ENCODE peak calls at places on chromosomes 3 and 15, in five cellular contexts. B, D, Y, S and Z are unnamed samples.

GRCh38 chr3:34782876-34783275 is 856.4 kb upstream of the ARPP21 start:
- DNase-seq in S (no peak), D (no peak), B (no peak), Y (no peak), Z (no peak)

GRCh38 chr15:80509800-80510199 is 105.6 kb downstream of the ARNT2 start:
- DNase-seq in Y (no peak), B (no peak), S (no peak), D (no peak), Z (no peak)

GRCh38 chr3:194984624-194985023 is 286.3 kb downstream of the XXYLT1 start:
- DNase-seq in Y (no peak), B (no peak), S (no peak), D (no peak), Z (no peak)

GRCh38 chr3:179703816-179704215 is 51.0 kb downstream of the USP13 start:
- DNase-seq in Y (no peak), S (no peak), D (no peak), B (no peak), Z (no peak)

GRCh38 chr3:184448321-184449160 is 68.7 kb downstream of the CHRD start:
- DNase-seq in D (no peak), S (no peak), Y (no peak), B (peak; percentile 39), Z (peak; percentile 90)

GRCh38 chr3:44988073-44988472 is 12.0 kb downstream of the EXOSC7 start:
- DNase-seq in B (no peak), Y (no peak), S (no peak), D (no peak), Z (no peak)

GRCh38 chr15:78909160-78909695 is 35.6 kb downstream of the CTSH start:
- DNase-seq in Y (no peak), D (no peak), S (no peak), B (no peak), Z (no peak)

GRCh38 chr3:195028877-195029606 is 241.9 kb downstream of the XXYLT1 start:
- DNase-seq in D (peak; percentile 30), S (no peak), B (no peak), Y (no peak), Z (no peak)

GRCh38 chr3:127689266-127689860 is 16.6 kb downstream of the ABTB1 start:
- DNase-seq in D (no peak), S (no peak), Y (peak; percentile 64), B (no peak), Z (no peak)

GRCh38 chr3:105137911-105138310 is 228.8 kb upstream of the ALCAM start:
- DNase-seq in B (no peak), Y (no peak), S (no peak), D (no peak), Z (no peak)

GRCh38 chr15:63233667-63234419 is 43.6 kb upstream of the APH1B start:
- DNase-seq in S (no peak), Y (no peak), D (no peak), B (no peak), Z (no peak)

GRCh38 chr15:65300924-65301441 is 3.5 kb upstream of the RNU5B-1 start:
- DNase-seq in Y (peak; percentile 84), D (no peak), S (peak; percentile 75), B (no peak), Z (no peak)

GRCh38 chr3:96175500-96175899 is 638.9 kb upstream of the EPHA6 start:
- DNase-seq in B (no peak), Y (no peak), S (no peak), D (no peak), Z (no peak)

GRCh38 chr15:78617131-78617915 is 3.5 kb downstream of the CHRNA3 start:
- DNase-seq in Y (peak; percentile 33), D (no peak), B (no peak), S (no peak), Z (no peak)

GRCh38 chr3:161759444-161759843 is 262.8 kb downstream of the OTOL1 start:
- DNase-seq in Y (no peak), S (no peak), D (no peak), B (no peak), Z (no peak)

GRCh38 chr15:65362491-65362890 is 15.3 kb downstream of the IGDCC3 start:
- DNase-seq in Y (peak; percentile 41), S (no peak), D (no peak), B (no peak), Z (no peak)

GRCh38 chr15:63015618-63016017 is 26.9 kb upstream of the TPM1 start:
- DNase-seq in D (peak; percentile 22), Y (no peak), S (no peak), B (peak; percentile 18), Z (peak; percentile 27)

GRCh38 chr3:191133359-191133758 is 65.7 kb upstream of the OSTN start:
- DNase-seq in Y (no peak), S (no peak), D (no peak), B (no peak), Z (no peak)

GRCh38 chr3:18790384-18790783 is 357.9 kb upstream of the KCNH8 start:
- DNase-seq in S (no peak), Y (no peak), D (no peak), B (no peak), Z (no peak)
- H3K27ac ChIP-seq in S (no peak overlapping the region), Y (no peak overlapping the region), D (no peak overlapping the region), B (no peak overlapping the region), Z (no peak overlapping the region)

DNA sequence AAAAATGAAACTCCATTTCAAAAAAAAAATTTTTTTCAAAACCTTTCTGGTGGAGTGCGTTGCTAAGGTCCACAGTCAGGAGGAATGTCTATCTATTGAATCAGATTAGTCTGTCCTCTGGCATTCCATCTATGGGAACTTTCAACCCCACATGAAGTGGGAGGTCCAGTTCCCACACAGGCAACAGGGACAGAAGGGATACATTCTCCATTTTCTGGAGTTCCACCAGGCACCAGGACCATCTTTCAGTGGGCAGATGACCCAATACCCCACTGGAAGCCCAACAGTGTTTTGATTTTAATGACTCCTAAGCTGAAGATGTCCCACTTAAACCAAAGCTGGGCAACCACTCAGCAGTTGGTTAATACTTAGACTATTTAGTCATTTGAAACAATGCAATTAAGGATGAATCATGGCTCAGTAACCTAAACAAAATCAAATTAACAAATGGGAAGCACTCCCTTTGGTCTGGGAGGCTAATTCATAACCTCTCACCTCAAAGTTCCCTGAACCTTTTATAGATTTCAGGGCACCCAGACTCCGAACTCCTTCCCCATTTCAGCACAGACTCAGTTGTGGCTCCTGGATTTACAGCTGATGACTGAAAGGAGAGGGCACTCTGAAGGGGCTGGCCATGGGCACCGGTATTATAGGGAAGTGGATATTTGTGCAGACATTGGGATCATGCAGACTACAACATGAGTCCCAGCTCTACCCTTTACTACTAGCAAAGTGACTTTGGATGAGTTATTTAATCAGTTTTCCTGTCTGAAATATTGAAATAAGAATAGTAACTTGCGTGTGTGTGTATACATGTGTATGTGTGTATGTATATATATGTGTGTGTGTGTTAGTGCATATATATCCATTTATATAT is 264.3 kb upstream of the LRTM1 start:
- DNase-seq in Y (no peak), S (no peak), B (peak; percentile 76), D (no peak), Z (no peak)
- H3K27ac ChIP-seq in Y (no peak overlapping the region), S (no peak overlapping the region), B (peak overlapping the region; percentile 98), D (no peak overlapping the region), Z (no peak overlapping the region)

GRCh38 chr3:197749315-197749600 is 425 bp upstream of the FYTTD1 start:
- DNase-seq in S (peak; percentile 79), Y (no peak), B (no peak), D (no peak), Z (no peak)
- H3K27ac ChIP-seq in S (no peak overlapping the region), Y (peak overlapping the region; percentile 97), B (peak overlapping the region; percentile 75), D (peak overlapping the region; percentile 98), Z (peak overlapping the region; percentile 87)

DNA sequence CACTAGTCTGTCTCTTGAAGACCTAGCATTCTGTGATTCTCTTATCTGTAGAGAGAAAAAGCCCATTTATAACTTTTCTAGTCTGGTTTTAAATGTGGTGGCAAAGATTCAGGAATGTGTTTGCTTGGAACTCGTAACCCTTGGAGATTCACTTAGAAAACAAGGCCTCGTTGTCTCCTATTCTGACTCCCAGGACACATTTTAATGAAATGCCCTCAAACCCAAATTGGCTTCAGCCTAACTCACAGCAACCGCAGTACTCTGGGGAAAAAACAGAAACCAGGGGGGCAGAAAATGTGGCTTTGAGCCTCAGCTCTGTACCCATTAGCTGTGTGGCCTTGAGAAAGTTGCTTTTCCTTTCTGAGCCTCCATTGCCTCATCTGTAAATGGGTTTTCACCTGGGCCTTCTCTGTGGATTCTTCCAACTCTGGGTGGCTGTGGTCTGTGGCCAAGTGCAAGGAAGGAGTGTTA is 36.5 kb downstream of the RPLP1 start:
- DNase-seq in D (no peak), S (no peak), Y (no peak), B (no peak), Z (no peak)
- H3K27ac ChIP-seq in D (no peak overlapping the region), S (no peak overlapping the region), Y (no peak overlapping the region), B (no peak overlapping the region), Z (no peak overlapping the region)

DNA sequence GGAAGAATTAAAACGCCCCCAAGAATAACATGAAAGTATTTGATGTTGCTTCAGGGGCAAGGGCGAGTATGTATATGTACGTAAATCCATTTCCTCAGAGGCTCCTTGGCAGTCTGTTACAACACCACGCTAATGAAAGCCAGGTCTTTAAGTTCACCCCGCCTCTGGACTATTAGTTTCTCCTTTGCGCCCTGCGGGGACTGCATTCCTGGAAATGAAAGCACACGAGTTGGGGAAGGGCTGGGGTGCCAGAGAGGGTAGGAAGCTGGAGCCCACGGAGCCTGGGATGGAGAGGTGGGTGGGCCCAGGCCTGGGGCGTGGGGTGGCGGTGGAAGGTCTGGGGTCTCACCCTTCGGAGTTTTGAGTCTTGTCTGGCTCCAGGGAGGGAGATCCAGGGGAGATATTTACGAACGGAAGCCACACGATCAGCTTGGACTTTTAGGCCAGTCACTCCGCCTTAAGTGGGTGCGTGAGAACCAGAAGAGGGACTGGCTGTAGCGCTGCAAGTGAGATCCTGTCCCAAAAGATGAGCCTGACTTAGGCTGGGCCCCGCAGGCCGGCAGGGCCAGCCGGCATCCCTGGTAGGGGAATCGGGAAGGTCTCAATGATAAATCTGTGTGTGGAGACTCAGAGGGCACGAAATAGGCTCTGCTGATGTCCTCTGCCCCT is 1.6 kb upstream of the PLCL2 start:
- DNase-seq in D (no peak), S (peak; percentile 49), Y (peak; percentile 79), B (no peak), Z (no peak)
- H3K27ac ChIP-seq in D (peak overlapping the region; percentile 98), S (no peak overlapping the region), Y (peak overlapping the region; percentile 97), B (no peak overlapping the region), Z (no peak overlapping the region)

GRCh38 chr15:34027606-34028005 is 11.4 kb downstream of the AVEN start:
- DNase-seq in Y (no peak), B (no peak), D (no peak), S (no peak), Z (no peak)

GRCh38 chr15:34038023-34038403 is 991 bp downstream of the AVEN start:
- DNase-seq in B (no peak), S (no peak), Y (no peak), D (no peak), Z (no peak)

DNA sequence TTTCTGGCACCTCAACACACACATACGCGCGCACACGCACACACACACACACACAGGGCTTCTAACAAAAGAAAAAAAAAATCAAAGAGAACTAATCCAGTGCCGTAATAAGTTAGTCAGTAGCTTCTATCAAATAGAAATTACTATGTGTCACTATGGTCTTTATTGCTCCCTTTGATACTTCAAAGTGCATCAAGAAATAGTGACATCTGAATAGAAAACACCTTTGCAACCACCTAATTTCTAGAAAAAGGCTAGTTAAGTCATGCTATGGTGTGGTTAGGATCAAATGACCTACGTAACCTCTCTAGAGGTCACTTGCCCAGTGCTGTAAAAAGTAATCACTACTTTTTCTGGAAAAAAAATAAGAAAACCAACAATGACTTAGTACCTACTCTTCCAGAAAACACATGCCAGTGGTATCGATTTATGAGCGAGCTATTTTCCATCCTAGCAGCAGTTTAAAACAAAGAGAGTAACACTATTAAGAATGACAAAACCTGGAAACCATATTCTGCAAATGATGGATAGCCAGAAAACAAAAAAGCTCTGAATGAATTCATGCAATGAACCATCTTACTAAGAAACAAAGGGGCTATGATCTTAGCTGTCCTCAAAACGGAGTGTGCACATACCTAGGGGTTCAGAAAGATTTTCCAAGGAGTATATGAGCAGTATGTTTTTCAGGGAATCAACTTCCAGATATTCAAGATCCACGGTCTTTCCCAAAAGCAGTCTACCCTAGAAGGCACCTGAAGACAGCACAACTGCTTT is 6.8 kb downstream of the AVEN start:
- DNase-seq in Y (no peak), D (no peak), S (no peak), B (no peak), Z (no peak)
- H3K27ac ChIP-seq in Y (no peak overlapping the region), D (no peak overlapping the region), S (no peak overlapping the region), B (no peak overlapping the region), Z (no peak overlapping the region)